ENCODE peak calls at places on chromosomes 1 and 21, in five cellular contexts. One of them, this sample, is unnamed.

GRCh38 chr1:153566414-153567371 is 1.0 kb upstream of the S100A2 start:
- DNase-seq in bronchial epithelial cell: peak
- DNase-seq in body of pancreas: peak
- DNase-seq in RWPE1: peak
- DNase-seq in sigmoid colon: peak
- DNase-seq in this sample: peak

GRCh38 chr1:205261946-205262668 is 34.4 kb downstream of the TMCC2 start:
- DNase-seq in bronchial epithelial cell: no peak
- DNase-seq in body of pancreas: no peak
- DNase-seq in RWPE1: no peak
- DNase-seq in sigmoid colon: no peak
- DNase-seq in this sample: peak

GRCh38 chr1:185448591-185449186 is 131.6 kb upstream of the IVNS1ABP start:
- DNase-seq in bronchial epithelial cell: no peak
- DNase-seq in body of pancreas: no peak
- DNase-seq in RWPE1: no peak
- DNase-seq in sigmoid colon: no peak
- DNase-seq in this sample: no peak

GRCh38 chr1:241990040-241990439 is 8.9 kb downstream of the MAP1LC3C start:
- DNase-seq in bronchial epithelial cell: no peak
- DNase-seq in body of pancreas: peak
- DNase-seq in RWPE1: peak
- DNase-seq in sigmoid colon: peak
- DNase-seq in this sample: peak

GRCh38 chr1:168091720-168092119 is 45.0 kb downstream of the GPR161 start:
- DNase-seq in bronchial epithelial cell: no peak
- DNase-seq in body of pancreas: no peak
- DNase-seq in RWPE1: no peak
- DNase-seq in sigmoid colon: no peak
- DNase-seq in this sample: no peak

GRCh38 chr1:205285391-205286101 is 36.0 kb downstream of the NUAK2 start:
- DNase-seq in bronchial epithelial cell: no peak
- DNase-seq in body of pancreas: no peak
- DNase-seq in RWPE1: no peak
- DNase-seq in sigmoid colon: no peak
- DNase-seq in this sample: peak

GRCh38 chr1:216666431-216666830 is 56.8 kb downstream of the ESRRG start:
- DNase-seq in bronchial epithelial cell: no peak
- DNase-seq in body of pancreas: no peak
- DNase-seq in RWPE1: no peak
- DNase-seq in sigmoid colon: no peak
- DNase-seq in this sample: no peak

GRCh38 chr1:36528361-36529349 is 45.9 kb upstream of the CSF3R start:
- DNase-seq in bronchial epithelial cell: no peak
- DNase-seq in body of pancreas: no peak
- DNase-seq in RWPE1: no peak
- DNase-seq in sigmoid colon: peak
- DNase-seq in this sample: no peak

GRCh38 chr1:180482425-180483275 is 19.7 kb downstream of the ACBD6 start:
- DNase-seq in bronchial epithelial cell: peak
- DNase-seq in body of pancreas: peak
- DNase-seq in RWPE1: peak
- DNase-seq in sigmoid colon: no peak
- DNase-seq in this sample: peak

GRCh38 chr1:29703596-29703995 is 467.3 kb downstream of the PTPRU start:
- DNase-seq in bronchial epithelial cell: peak
- DNase-seq in body of pancreas: peak
- DNase-seq in RWPE1: peak
- DNase-seq in sigmoid colon: no peak
- DNase-seq in this sample: peak

GRCh38 chr21:43815107-43815742 is 25.8 kb downstream of the RRP1 start:
- DNase-seq in bronchial epithelial cell: no peak
- DNase-seq in body of pancreas: no peak
- DNase-seq in RWPE1: no peak
- DNase-seq in sigmoid colon: no peak
- DNase-seq in this sample: peak

GRCh38 chr1:181893937-181894336 is 167.6 kb downstream of the ZNF648 start:
- DNase-seq in bronchial epithelial cell: no peak
- DNase-seq in body of pancreas: no peak
- DNase-seq in RWPE1: no peak
- DNase-seq in sigmoid colon: no peak
- DNase-seq in this sample: no peak

GRCh38 chr21:43829575-43830119 is 35.4 kb upstream of the AGPAT3 start:
- DNase-seq in bronchial epithelial cell: no peak
- DNase-seq in body of pancreas: no peak
- DNase-seq in RWPE1: no peak
- DNase-seq in sigmoid colon: no peak
- DNase-seq in this sample: no peak

GRCh38 chr21:43957629-43958362 is 54.3 kb upstream of the TRAPPC10 start:
- DNase-seq in bronchial epithelial cell: no peak
- DNase-seq in body of pancreas: no peak
- DNase-seq in RWPE1: no peak
- DNase-seq in sigmoid colon: no peak
- DNase-seq in this sample: no peak

GRCh38 chr1:220156620-220157146 is 62.8 kb downstream of the IARS2 start:
- DNase-seq in bronchial epithelial cell: no peak
- DNase-seq in body of pancreas: no peak
- DNase-seq in RWPE1: no peak
- DNase-seq in sigmoid colon: no peak
- DNase-seq in this sample: no peak

GRCh38 chr1:220186752-220187151 is 85.5 kb downstream of the RAB3GAP2 start:
- DNase-seq in bronchial epithelial cell: no peak
- DNase-seq in body of pancreas: no peak
- DNase-seq in RWPE1: no peak
- DNase-seq in sigmoid colon: no peak
- DNase-seq in this sample: no peak

GRCh38 chr1:23344111-23344986 is at the start of gene HNRNPR:
- DNase-seq in bronchial epithelial cell: peak
- DNase-seq in body of pancreas: peak
- DNase-seq in RWPE1: peak
- DNase-seq in sigmoid colon: peak
- DNase-seq in this sample: peak
- TF ChIP-seq CTCF in bronchial epithelial cell: peak
- TF ChIP-seq CTCF in body of pancreas: peak
- TF ChIP-seq CTCF in RWPE1: no peak
- TF ChIP-seq CTCF in sigmoid colon: no peak
- TF ChIP-seq CTCF in this sample: no peak

GRCh38 chr1:212315907-212316306 is 30.7 kb downstream of the PPP2R5A start:
- DNase-seq in bronchial epithelial cell: peak
- DNase-seq in body of pancreas: peak
- DNase-seq in RWPE1: no peak
- DNase-seq in sigmoid colon: no peak
- DNase-seq in this sample: no peak

GRCh38 chr1:212317916-212318315 is 32.7 kb downstream of the PPP2R5A start:
- DNase-seq in bronchial epithelial cell: no peak
- DNase-seq in body of pancreas: no peak
- DNase-seq in RWPE1: no peak
- DNase-seq in sigmoid colon: no peak
- DNase-seq in this sample: no peak

GRCh38 chr1:212313616-212314015 is 28.4 kb downstream of the PPP2R5A start:
- DNase-seq in bronchial epithelial cell: no peak
- DNase-seq in body of pancreas: no peak
- DNase-seq in RWPE1: no peak
- DNase-seq in sigmoid colon: no peak
- DNase-seq in this sample: no peak

GRCh38 chr1:212311836-212312497 is 26.8 kb downstream of the PPP2R5A start:
- DNase-seq in bronchial epithelial cell: peak
- DNase-seq in body of pancreas: no peak
- DNase-seq in RWPE1: no peak
- DNase-seq in sigmoid colon: no peak
- DNase-seq in this sample: no peak

GRCh38 chr1:212315184-212315583 is 30.0 kb downstream of the PPP2R5A start:
- DNase-seq in bronchial epithelial cell: no peak
- DNase-seq in body of pancreas: no peak
- DNase-seq in RWPE1: no peak
- DNase-seq in sigmoid colon: no peak
- DNase-seq in this sample: no peak
- TF ChIP-seq CTCF in bronchial epithelial cell: no peak
- TF ChIP-seq CTCF in body of pancreas: no peak
- TF ChIP-seq CTCF in RWPE1: no peak
- TF ChIP-seq CTCF in sigmoid colon: no peak
- TF ChIP-seq CTCF in this sample: no peak

GRCh38 chr21:42538479-42539275 is 25.0 kb downstream of the SLC37A1 start:
- DNase-seq in bronchial epithelial cell: no peak
- DNase-seq in body of pancreas: no peak
- DNase-seq in RWPE1: no peak
- DNase-seq in sigmoid colon: peak
- DNase-seq in this sample: no peak
- TF ChIP-seq CTCF in bronchial epithelial cell: no peak
- TF ChIP-seq CTCF in body of pancreas: no peak
- TF ChIP-seq CTCF in RWPE1: no peak
- TF ChIP-seq CTCF in sigmoid colon: no peak
- TF ChIP-seq CTCF in this sample: no peak

DNA sequence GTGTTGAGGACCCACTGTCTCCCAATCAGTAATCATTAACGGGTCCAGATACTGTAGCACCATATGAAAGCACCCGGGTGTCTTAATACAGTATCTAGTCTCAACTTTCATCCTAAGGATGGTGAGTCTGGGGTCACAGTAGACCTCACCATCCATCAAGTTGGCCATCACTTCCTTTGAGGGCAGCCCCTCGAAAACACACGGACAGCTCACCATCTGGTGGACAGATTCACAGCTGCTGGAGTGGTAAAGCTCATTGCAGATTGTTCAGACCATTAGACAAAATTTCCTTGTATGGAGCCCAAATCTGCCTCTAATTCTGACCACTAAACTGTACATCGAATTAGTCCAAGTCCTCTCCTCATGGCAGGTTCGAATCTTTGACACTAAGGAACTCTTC is 123.1 kb downstream of the PGBD5 start:
- DNase-seq in bronchial epithelial cell: no peak
- DNase-seq in body of pancreas: no peak
- DNase-seq in RWPE1: no peak
- DNase-seq in sigmoid colon: no peak
- DNase-seq in this sample: no peak
- TF ChIP-seq CTCF in bronchial epithelial cell: no peak
- TF ChIP-seq CTCF in body of pancreas: no peak
- TF ChIP-seq CTCF in RWPE1: no peak
- TF ChIP-seq CTCF in sigmoid colon: no peak
- TF ChIP-seq CTCF in this sample: no peak

DNA sequence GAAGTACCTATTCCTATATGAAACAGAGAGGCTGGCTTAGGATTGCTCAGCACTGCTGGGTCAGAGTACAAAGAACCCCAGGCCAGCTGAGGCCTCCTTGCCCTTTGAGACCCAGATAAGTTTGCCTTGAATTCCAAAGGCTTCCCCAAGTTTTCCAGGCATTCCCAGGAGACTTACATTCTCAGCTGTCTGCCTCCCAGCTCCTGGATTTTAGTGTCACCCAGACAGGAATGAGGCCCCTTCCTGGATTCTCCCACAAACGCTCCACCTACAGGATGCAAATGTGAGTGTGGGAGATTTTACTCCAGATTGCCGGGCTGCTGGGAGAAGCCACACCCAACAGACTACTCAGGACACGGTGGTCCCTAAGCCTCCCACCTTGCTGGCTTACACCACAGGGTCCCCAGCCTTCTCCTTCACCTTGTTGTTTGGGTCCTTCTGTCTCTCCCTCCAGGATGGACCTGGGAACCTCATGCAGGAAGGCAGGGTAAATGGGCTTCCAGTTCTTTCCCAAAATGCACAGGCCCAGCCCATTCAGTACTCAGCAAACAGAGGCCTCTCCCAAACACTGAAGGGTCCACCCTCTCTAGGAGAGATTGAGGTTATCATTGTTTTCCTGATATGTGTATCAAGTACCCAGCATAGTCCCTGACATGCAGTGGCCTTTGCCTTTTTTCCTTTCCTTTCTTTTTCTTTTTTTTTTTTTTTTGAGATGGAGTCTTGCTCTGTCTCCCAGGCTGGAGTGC is 10.6 kb downstream of the RHBG start:
- DNase-seq in bronchial epithelial cell: no peak
- DNase-seq in body of pancreas: no peak
- DNase-seq in RWPE1: no peak
- DNase-seq in sigmoid colon: no peak
- DNase-seq in this sample: no peak
- TF ChIP-seq CTCF in bronchial epithelial cell: peak
- TF ChIP-seq CTCF in body of pancreas: no peak
- TF ChIP-seq CTCF in RWPE1: no peak
- TF ChIP-seq CTCF in sigmoid colon: no peak
- TF ChIP-seq CTCF in this sample: no peak

GRCh38 chr1:102834688-102835320 is 273.5 kb downstream of the COL11A1 start:
- DNase-seq in bronchial epithelial cell: peak
- DNase-seq in body of pancreas: no peak
- DNase-seq in RWPE1: no peak
- DNase-seq in sigmoid colon: no peak
- DNase-seq in this sample: no peak
- TF ChIP-seq CTCF in bronchial epithelial cell: no peak
- TF ChIP-seq CTCF in body of pancreas: no peak
- TF ChIP-seq CTCF in RWPE1: no peak
- TF ChIP-seq CTCF in sigmoid colon: no peak
- TF ChIP-seq CTCF in this sample: no peak

This sample was measured in mucosa of descending colon.